ENCODE peak calls at places on chromosomes 6 and 20, in eight cellular contexts. K is mesenchymal stem cell, S is Panc1, W is GM23338, U is cardiac muscle cell, T is A549, R is lower lobe of right lung, O is pancreas. E is an unnamed sample.

GRCh38 chr20:53752971-53753879 is 159.6 kb upstream of the ZNF217 start:
- DNase-seq in K (peak; percentile 63), S (peak; percentile 87), W (peak; percentile 59), U (no peak), T (peak; percentile 88), R (no peak), O (no peak), E (no peak)

GRCh38 chr6:41443616-41444525 is 102.3 kb upstream of the FOXP4 start:
- DNase-seq in K (no peak), S (no peak), W (no peak), U (no peak), T (no peak), R (no peak), O (no peak), E (no peak)

GRCh38 chr20:7031222-7031621 is 263.7 kb downstream of the BMP2 start:
- DNase-seq in K (no peak), S (no peak), W (peak; percentile 53), U (no peak), T (no peak), R (no peak), O (no peak), E (no peak)

GRCh38 chr20:22430154-22430745 is 154.1 kb downstream of the FOXA2 start:
- DNase-seq in K (no peak), S (peak; percentile 45), W (peak; percentile 82), U (no peak), T (peak; percentile 88), R (no peak), O (no peak), E (no peak)

GRCh38 chr6:1872649-1873131 is 263.0 kb downstream of the FOXC1 start:
- DNase-seq in K (peak; percentile 82), S (no peak), W (peak; percentile 65), U (peak; percentile 91), T (no peak), R (no peak), O (peak; percentile 22), E (no peak)

GRCh38 chr6:4489538-4489937 is 286.7 kb upstream of the CDYL start:
- DNase-seq in K (peak; percentile 28), S (no peak), W (no peak), U (no peak), T (no peak), R (no peak), O (no peak), E (no peak)

GRCh38 chr6:35634316-35634715 is 54.4 kb downstream of the FKBP5 start:
- DNase-seq in K (no peak), S (no peak), W (no peak), U (no peak), T (no peak), R (no peak), O (peak; percentile 38), E (no peak)

GRCh38 chr6:127267742-127268588 is 1.3 kb downstream of the RNF146 start:
- DNase-seq in K (peak; percentile 35), S (no peak), W (peak; percentile 36), U (no peak), T (no peak), R (no peak), O (no peak), E (no peak)

GRCh38 chr20:17571967-17572638 is 2.2 kb downstream of the DSTN start:
- DNase-seq in K (no peak), S (no peak), W (no peak), U (no peak), T (no peak), R (no peak), O (no peak), E (no peak)

GRCh38 chr6:129402244-129402643 is 307.7 kb downstream of the ARHGAP18 start:
- DNase-seq in K (peak; percentile 1), S (no peak), W (no peak), U (no peak), T (no peak), R (no peak), O (no peak), E (no peak)

DNA sequence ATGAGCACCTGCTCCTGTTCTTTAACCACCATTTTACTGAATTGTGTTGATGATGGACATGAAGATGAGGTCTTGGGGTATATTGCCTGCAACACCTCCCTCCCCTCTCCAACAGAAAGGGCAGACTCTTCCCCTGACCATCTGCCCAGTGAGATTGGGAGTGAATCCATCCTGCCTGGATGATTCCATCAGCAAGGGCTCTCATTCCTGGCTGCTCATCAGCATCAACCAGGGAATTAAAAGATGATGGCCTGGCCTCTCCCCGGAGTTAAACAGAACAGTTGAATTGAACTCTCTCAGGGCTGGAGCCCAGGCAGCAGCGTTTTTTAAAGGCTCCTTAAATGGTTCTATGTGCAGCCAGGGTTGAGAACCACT is 14.5 kb upstream of the MRPS18A start:
- DNase-seq in K (no peak), S (no peak), W (no peak), U (no peak), T (no peak), R (no peak), O (no peak), E (no peak)
- H3K4me1 ChIP-seq in K (peaks cover 27% of the 10 kb centered on the region), S (peaks cover 14% of the 10 kb centered on the region), W (peaks cover 56% of the 10 kb centered on the region), U (peaks cover 34% of the 10 kb centered on the region), T (peaks cover 83% of the 10 kb centered on the region), R (peaks cover 68% of the 10 kb centered on the region), O (peaks cover 31% of the 10 kb centered on the region), E (peaks cover 13% of the 10 kb centered on the region)

GRCh38 chr6:125213936-125214335 is 60.4 kb downstream of the TPD52L1 start:
- DNase-seq in K (no peak), S (no peak), W (no peak), U (no peak), T (no peak), R (no peak), O (no peak), E (no peak)

GRCh38 chr6:125216015-125216414 is 62.4 kb downstream of the TPD52L1 start:
- DNase-seq in K (no peak), S (no peak), W (no peak), U (no peak), T (no peak), R (no peak), O (no peak), E (no peak)

GRCh38 chr6:125217369-125217768 is 63.8 kb downstream of the TPD52L1 start:
- DNase-seq in K (no peak), S (no peak), W (no peak), U (no peak), T (no peak), R (no peak), O (no peak), E (no peak)

GRCh38 chr6:125212377-125212776 is 58.8 kb downstream of the TPD52L1 start:
- DNase-seq in K (no peak), S (no peak), W (no peak), U (no peak), T (no peak), R (no peak), O (no peak), E (no peak)

GRCh38 chr6:125215252-125215819 is 61.8 kb downstream of the TPD52L1 start:
- DNase-seq in K (no peak), S (no peak), W (no peak), U (no peak), T (no peak), R (no peak), O (no peak), E (no peak)
- H3K4me3 ChIP-seq in K (no peak overlapping the region), S (no peak overlapping the region), W (no peak overlapping the region), U (no peak overlapping the region), T (no peak overlapping the region), R (no peak overlapping the region), O (no peak overlapping the region), E (no peak overlapping the region)

GRCh38 chr6:112227992-112228391 is 26.4 kb downstream of the LAMA4 start:
- DNase-seq in K (no peak), S (no peak), W (no peak), U (no peak), T (no peak), R (no peak), O (no peak), E (no peak)
- H3K4me1 ChIP-seq in K (no peaks in the 10 kb centered on the region), S (peaks cover 6% of the 10 kb centered on the region), W (no peaks in the 10 kb centered on the region), U (peaks cover under 1% of the 10 kb centered on the region), T (peaks cover 11% of the 10 kb centered on the region), R (peaks cover 41% of the 10 kb centered on the region), O (peaks cover under 1% of the 10 kb centered on the region), E (no peaks in the 10 kb centered on the region)

GRCh38 chr20:62936996-62937352 is 973 bp upstream of the GID8 start:
- DNase-seq in K (peak; percentile 80), S (no peak), W (no peak), U (no peak), T (peak; percentile 39), R (no peak), O (no peak), E (no peak)

GRCh38 chr20:62937353-62938104 is 418 bp upstream of the GID8 start:
- DNase-seq in K (peak; percentile 95), S (peak; percentile 82), W (peak; percentile 96), U (peak; percentile 97), T (peak; percentile 96), R (peak; percentile 98), O (peak; percentile 95), E (peak; percentile 96)

GRCh38 chr20:62933966-62934365 is 4.0 kb upstream of the GID8 start:
- DNase-seq in K (no peak), S (no peak), W (no peak), U (no peak), T (no peak), R (peak; percentile 15), O (no peak), E (no peak)

GRCh38 chr20:62935968-62936585 is 1.9 kb upstream of the GID8 start:
- DNase-seq in K (no peak), S (no peak), W (no peak), U (no peak), T (no peak), R (no peak), O (no peak), E (no peak)

DNA sequence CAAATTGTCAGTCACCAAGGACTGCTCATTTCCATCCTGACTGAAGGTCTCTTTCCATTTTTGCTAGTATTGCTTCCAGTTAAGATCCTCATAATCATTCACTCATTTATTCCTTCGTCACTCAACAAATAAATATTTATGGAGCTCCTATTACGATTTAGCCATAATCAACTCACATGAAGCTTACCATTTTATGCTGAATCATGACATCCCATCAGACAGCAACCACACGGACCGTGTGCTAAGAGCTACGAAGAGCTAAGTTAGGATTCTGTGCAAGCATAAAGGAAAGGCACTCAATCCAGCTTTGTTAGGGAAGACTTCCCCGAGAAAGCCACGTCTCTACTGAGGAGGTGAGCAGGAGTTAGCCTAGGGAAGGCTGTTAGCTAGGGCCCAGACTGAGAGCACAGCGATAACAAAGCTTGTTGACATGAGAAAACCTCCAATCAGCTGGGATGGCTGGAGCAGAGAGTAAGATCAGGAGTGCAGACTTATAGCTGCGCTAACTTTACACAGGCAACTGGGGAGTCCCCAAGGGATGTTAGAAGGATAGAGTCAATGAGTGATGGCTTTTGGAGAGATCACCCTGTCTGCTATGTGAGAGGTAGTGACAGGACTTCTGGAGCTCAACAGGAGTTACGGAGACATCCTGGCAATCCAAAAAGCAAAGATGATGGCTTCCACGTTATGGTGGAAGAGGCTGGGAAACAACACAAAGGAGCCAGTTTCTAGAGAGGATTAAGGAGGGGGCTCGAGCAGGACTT is 2.6 kb upstream of the GID8 start:
- DNase-seq in K (no peak), S (no peak), W (no peak), U (no peak), T (no peak), R (no peak), O (no peak), E (no peak)
- H3K4me3 ChIP-seq in K (no peak overlapping the region), S (no peak overlapping the region), W (peak overlapping the region; percentile 100), U (no peak overlapping the region), T (no peak overlapping the region), R (no peak overlapping the region), O (no peak overlapping the region), E (peak overlapping the region; percentile 98)

GRCh38 chr20:31606678-31606927 is 1.5 kb downstream of the ID1 start:
- DNase-seq in K (peak; percentile 51), S (no peak), W (peak; percentile 88), U (no peak), T (no peak), R (no peak), O (no peak), E (no peak)
- H3K4me1 ChIP-seq in K (peaks cover 37% of the 10 kb centered on the region), S (peaks cover 72% of the 10 kb centered on the region), W (peaks cover 52% of the 10 kb centered on the region), U (peaks cover 28% of the 10 kb centered on the region), T (peaks cover 63% of the 10 kb centered on the region), R (peaks cover 66% of the 10 kb centered on the region), O (peaks cover 32% of the 10 kb centered on the region), E (peaks cover 20% of the 10 kb centered on the region)